ENCODE peak calls at places on chromosomes 4 and X, in ten cellular contexts. One of them, this sample, is unnamed.

GRCh38 chr4:173014836-173015235 is 153.8 kb upstream of the GALNT7 start:
- DNase-seq in kidney: no peak
- DNase-seq in stimulated activated CD8-positive, alpha-beta memory T cell treated with anti-CD3 and anti-CD28 coated beads, Interleukin-4, amount 100 ng/mL, for 4 hours: no peak
- DNase-seq in mucosa of descending colon: no peak
- DNase-seq in activated CD4-positive, alpha-beta memory T cell treated with anti-CD3 and anti-CD28 coated beads, Interleukin-2, amount 10 ng/mL, durations not matched to agents 7 days and 5 days: no peak
- DNase-seq in GM13976: no peak
- DNase-seq in Caki2: no peak
- DNase-seq in activated CD4-positive, alpha-beta T cell treated with anti-CD3 and anti-CD28 coated beads, Interleukin-2, amount 10 ng/mL, durations not matched to agents 7 days and 5 days: no peak
- DNase-seq in A172: no peak
- DNase-seq in psoas muscle: no peak
- DNase-seq in this sample: no peak

GRCh38 chrX:53312946-53313745 is 31.8 kb upstream of the IQSEC2 start:
- DNase-seq in activated CD4-positive, alpha-beta memory T cell treated with anti-CD3 and anti-CD28 coated beads, Interleukin-2, amount 10 ng/mL, durations not matched to agents 7 days and 5 days: peak
- DNase-seq in kidney: peak
- DNase-seq in mucosa of descending colon: no peak
- DNase-seq in activated CD4-positive, alpha-beta T cell treated with anti-CD3 and anti-CD28 coated beads, Interleukin-2, amount 10 ng/mL, durations not matched to agents 7 days and 5 days: peak
- DNase-seq in stimulated activated CD8-positive, alpha-beta memory T cell treated with anti-CD3 and anti-CD28 coated beads, Interleukin-4, amount 100 ng/mL, for 4 hours: peak
- DNase-seq in Caki2: peak
- DNase-seq in A172: peak
- DNase-seq in psoas muscle: peak
- DNase-seq in GM13976: peak
- DNase-seq in this sample: peak

GRCh38 chrX:69146739-69147138 is 18.5 kb downstream of the PJA1 start:
- DNase-seq in kidney: no peak
- DNase-seq in A172: no peak
- DNase-seq in Caki2: no peak
- DNase-seq in activated CD4-positive, alpha-beta memory T cell treated with anti-CD3 and anti-CD28 coated beads, Interleukin-2, amount 10 ng/mL, durations not matched to agents 7 days and 5 days: no peak
- DNase-seq in activated CD4-positive, alpha-beta T cell treated with anti-CD3 and anti-CD28 coated beads, Interleukin-2, amount 10 ng/mL, durations not matched to agents 7 days and 5 days: no peak
- DNase-seq in stimulated activated CD8-positive, alpha-beta memory T cell treated with anti-CD3 and anti-CD28 coated beads, Interleukin-4, amount 100 ng/mL, for 4 hours: no peak
- DNase-seq in mucosa of descending colon: no peak
- DNase-seq in GM13976: no peak
- DNase-seq in psoas muscle: no peak
- DNase-seq in this sample: no peak

GRCh38 chrX:153827903-153828302 is 2.4 kb downstream of the PDZD4 start:
- DNase-seq in activated CD4-positive, alpha-beta T cell treated with anti-CD3 and anti-CD28 coated beads, Interleukin-2, amount 10 ng/mL, durations not matched to agents 7 days and 5 days: no peak
- DNase-seq in activated CD4-positive, alpha-beta memory T cell treated with anti-CD3 and anti-CD28 coated beads, Interleukin-2, amount 10 ng/mL, durations not matched to agents 7 days and 5 days: no peak
- DNase-seq in kidney: no peak
- DNase-seq in mucosa of descending colon: no peak
- DNase-seq in stimulated activated CD8-positive, alpha-beta memory T cell treated with anti-CD3 and anti-CD28 coated beads, Interleukin-4, amount 100 ng/mL, for 4 hours: no peak
- DNase-seq in Caki2: no peak
- DNase-seq in A172: no peak
- DNase-seq in GM13976: peak
- DNase-seq in psoas muscle: no peak
- DNase-seq in this sample: no peak

GRCh38 chrX:149462849-149463248 is 42.3 kb downstream of the IDS start:
- DNase-seq in Caki2: no peak
- DNase-seq in psoas muscle: no peak
- DNase-seq in stimulated activated CD8-positive, alpha-beta memory T cell treated with anti-CD3 and anti-CD28 coated beads, Interleukin-4, amount 100 ng/mL, for 4 hours: no peak
- DNase-seq in activated CD4-positive, alpha-beta memory T cell treated with anti-CD3 and anti-CD28 coated beads, Interleukin-2, amount 10 ng/mL, durations not matched to agents 7 days and 5 days: no peak
- DNase-seq in GM13976: no peak
- DNase-seq in mucosa of descending colon: no peak
- DNase-seq in activated CD4-positive, alpha-beta T cell treated with anti-CD3 and anti-CD28 coated beads, Interleukin-2, amount 10 ng/mL, durations not matched to agents 7 days and 5 days: no peak
- DNase-seq in A172: no peak
- DNase-seq in kidney: no peak
- DNase-seq in this sample: no peak

GRCh38 chrX:25034889-25035288 is 19.1 kb upstream of the ARX start:
- DNase-seq in activated CD4-positive, alpha-beta T cell treated with anti-CD3 and anti-CD28 coated beads, Interleukin-2, amount 10 ng/mL, durations not matched to agents 7 days and 5 days: no peak
- DNase-seq in mucosa of descending colon: no peak
- DNase-seq in stimulated activated CD8-positive, alpha-beta memory T cell treated with anti-CD3 and anti-CD28 coated beads, Interleukin-4, amount 100 ng/mL, for 4 hours: no peak
- DNase-seq in activated CD4-positive, alpha-beta memory T cell treated with anti-CD3 and anti-CD28 coated beads, Interleukin-2, amount 10 ng/mL, durations not matched to agents 7 days and 5 days: no peak
- DNase-seq in kidney: no peak
- DNase-seq in Caki2: no peak
- DNase-seq in A172: peak
- DNase-seq in GM13976: no peak
- DNase-seq in psoas muscle: no peak
- DNase-seq in this sample: no peak

GRCh38 chr4:128006592-128006991 is 41.4 kb downstream of the ABHD18 start:
- DNase-seq in kidney: no peak
- DNase-seq in stimulated activated CD8-positive, alpha-beta memory T cell treated with anti-CD3 and anti-CD28 coated beads, Interleukin-4, amount 100 ng/mL, for 4 hours: no peak
- DNase-seq in Caki2: no peak
- DNase-seq in activated CD4-positive, alpha-beta T cell treated with anti-CD3 and anti-CD28 coated beads, Interleukin-2, amount 10 ng/mL, durations not matched to agents 7 days and 5 days: no peak
- DNase-seq in GM13976: no peak
- DNase-seq in activated CD4-positive, alpha-beta memory T cell treated with anti-CD3 and anti-CD28 coated beads, Interleukin-2, amount 10 ng/mL, durations not matched to agents 7 days and 5 days: no peak
- DNase-seq in psoas muscle: no peak
- DNase-seq in A172: no peak
- DNase-seq in mucosa of descending colon: no peak
- DNase-seq in this sample: no peak

GRCh38 chrX:150903110-150903508 is 4.6 kb upstream of the CD99L2 start:
- DNase-seq in stimulated activated CD8-positive, alpha-beta memory T cell treated with anti-CD3 and anti-CD28 coated beads, Interleukin-4, amount 100 ng/mL, for 4 hours: no peak
- DNase-seq in A172: no peak
- DNase-seq in activated CD4-positive, alpha-beta T cell treated with anti-CD3 and anti-CD28 coated beads, Interleukin-2, amount 10 ng/mL, durations not matched to agents 7 days and 5 days: no peak
- DNase-seq in Caki2: no peak
- DNase-seq in kidney: no peak
- DNase-seq in mucosa of descending colon: no peak
- DNase-seq in psoas muscle: no peak
- DNase-seq in activated CD4-positive, alpha-beta memory T cell treated with anti-CD3 and anti-CD28 coated beads, Interleukin-2, amount 10 ng/mL, durations not matched to agents 7 days and 5 days: no peak
- DNase-seq in GM13976: no peak
- DNase-seq in this sample: no peak

GRCh38 chr4:42398448-42399355 is 1.4 kb downstream of the SHISA3 start:
- DNase-seq in Caki2: no peak
- DNase-seq in stimulated activated CD8-positive, alpha-beta memory T cell treated with anti-CD3 and anti-CD28 coated beads, Interleukin-4, amount 100 ng/mL, for 4 hours: no peak
- DNase-seq in kidney: peak
- DNase-seq in GM13976: no peak
- DNase-seq in activated CD4-positive, alpha-beta T cell treated with anti-CD3 and anti-CD28 coated beads, Interleukin-2, amount 10 ng/mL, durations not matched to agents 7 days and 5 days: no peak
- DNase-seq in activated CD4-positive, alpha-beta memory T cell treated with anti-CD3 and anti-CD28 coated beads, Interleukin-2, amount 10 ng/mL, durations not matched to agents 7 days and 5 days: no peak
- DNase-seq in A172: no peak
- DNase-seq in psoas muscle: peak
- DNase-seq in mucosa of descending colon: no peak
- DNase-seq in this sample: no peak

GRCh38 chr4:184952522-184952921 is 65.8 kb upstream of the HELT start:
- DNase-seq in activated CD4-positive, alpha-beta T cell treated with anti-CD3 and anti-CD28 coated beads, Interleukin-2, amount 10 ng/mL, durations not matched to agents 7 days and 5 days: no peak
- DNase-seq in psoas muscle: no peak
- DNase-seq in Caki2: no peak
- DNase-seq in A172: no peak
- DNase-seq in GM13976: no peak
- DNase-seq in mucosa of descending colon: no peak
- DNase-seq in activated CD4-positive, alpha-beta memory T cell treated with anti-CD3 and anti-CD28 coated beads, Interleukin-2, amount 10 ng/mL, durations not matched to agents 7 days and 5 days: no peak
- DNase-seq in stimulated activated CD8-positive, alpha-beta memory T cell treated with anti-CD3 and anti-CD28 coated beads, Interleukin-4, amount 100 ng/mL, for 4 hours: no peak
- DNase-seq in kidney: no peak
- DNase-seq in this sample: no peak

GRCh38 chr4:53141308-53141707 is 224.6 kb downstream of the SCFD2 start:
- DNase-seq in kidney: no peak
- DNase-seq in activated CD4-positive, alpha-beta T cell treated with anti-CD3 and anti-CD28 coated beads, Interleukin-2, amount 10 ng/mL, durations not matched to agents 7 days and 5 days: no peak
- DNase-seq in stimulated activated CD8-positive, alpha-beta memory T cell treated with anti-CD3 and anti-CD28 coated beads, Interleukin-4, amount 100 ng/mL, for 4 hours: no peak
- DNase-seq in mucosa of descending colon: no peak
- DNase-seq in psoas muscle: no peak
- DNase-seq in Caki2: no peak
- DNase-seq in A172: no peak
- DNase-seq in GM13976: no peak
- DNase-seq in activated CD4-positive, alpha-beta memory T cell treated with anti-CD3 and anti-CD28 coated beads, Interleukin-2, amount 10 ng/mL, durations not matched to agents 7 days and 5 days: no peak
- DNase-seq in this sample: no peak